ENCODE peak calls at places on chromosomes 13 and 19, in four cellular contexts. X is heart left ventricle, G is heart right ventricle, D is body of pancreas. E is an unnamed sample.

GRCh38 chr19:37899453-37899852 is 6.9 kb downstream of the WDR87 start:
- DNase-seq in X (no peak), G (no peak), D (no peak), E (no peak)

GRCh38 chr19:8000298-8001038 is 5.0 kb downstream of the ELAVL1 start:
- DNase-seq in X (no peak), G (no peak), D (peak; percentile 37), E (no peak)

GRCh38 chr13:54312885-54313284 is 1284.3 kb downstream of the OLFM4 start:
- DNase-seq in X (no peak), G (no peak), D (no peak), E (no peak)

GRCh38 chr19:58229255-58229639 is 533 bp downstream of the ZNF544 start:
- DNase-seq in X (no peak), G (peak; percentile 13), D (no peak), E (peak; percentile 11)

GRCh38 chr19:37990362-37990761 is 83.4 kb downstream of the SIPA1L3 start:
- DNase-seq in X (no peak), G (no peak), D (no peak), E (no peak)

GRCh38 chr19:51417107-51417806 is at the start of gene SIGLEC10:
- DNase-seq in X (no peak), G (peak; percentile 18), D (no peak), E (no peak)

GRCh38 chr19:30778961-30779690 is 406.9 kb downstream of the ZNF536 start:
- DNase-seq in X (no peak), G (no peak), D (no peak), E (no peak)

GRCh38 chr19:3725640-3726310 is 17.6 kb downstream of the TJP3 start:
- DNase-seq in X (no peak), G (no peak), D (peak; percentile 93), E (no peak)

GRCh38 chr13:90485441-90485840 is 862.0 kb upstream of the MIR17HG start:
- DNase-seq in X (no peak), G (no peak), D (no peak), E (no peak)

GRCh38 chr13:90889906-90890305 is 457.6 kb upstream of the MIR17HG start:
- DNase-seq in X (no peak), G (no peak), D (no peak), E (no peak)

GRCh38 chr19:18735324-18735723 is 51.8 kb downstream of the CRTC1 start:
- DNase-seq in X (no peak), G (no peak), D (no peak), E (no peak)

GRCh38 chr19:42052241-42052863 is 17.7 kb downstream of the GRIK5 start:
- DNase-seq in X (no peak), G (no peak), D (no peak), E (no peak)

GRCh38 chr19:10503002-10503789 is at the start of gene KEAP1:
- DNase-seq in X (peak; percentile 43), G (peak; percentile 33), D (peak; percentile 49), E (peak; percentile 69)

DNA sequence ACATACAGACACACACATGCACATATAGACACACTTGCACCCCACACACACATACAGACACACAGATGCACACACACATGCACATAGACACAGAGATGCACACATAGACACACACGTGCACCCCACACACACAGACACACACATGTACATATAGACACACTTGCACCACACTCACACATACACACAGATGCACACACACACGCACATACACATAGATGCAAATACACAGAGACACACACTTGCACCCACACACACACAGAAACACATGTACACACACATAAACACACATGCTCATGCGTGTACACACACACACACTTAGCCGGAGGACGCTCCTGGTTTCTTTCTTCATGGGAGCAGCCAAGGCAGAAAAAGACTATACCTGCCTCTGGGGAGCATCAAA is 10.0 kb downstream of the COL4A2 start:
- DNase-seq in X (no peak), G (no peak), D (no peak), E (no peak)
- H3K4me1 ChIP-seq in X (peaks cover 52% of the 10 kb centered on the region), G (peaks cover 28% of the 10 kb centered on the region), D (peaks cover 36% of the 10 kb centered on the region), E (no peaks in the 10 kb centered on the region)

GRCh38 chr19:5684694-5685430 is 4.0 kb downstream of the HSD11B1L start:
- DNase-seq in X (no peak), G (no peak), D (no peak), E (no peak)

GRCh38 chr19:5687360-5688198 is 2.5 kb upstream of the RPL36 start:
- DNase-seq in X (no peak), G (no peak), D (no peak), E (no peak)

GRCh38 chr19:5686326-5686646 is 3.8 kb upstream of the RPL36 start:
- DNase-seq in X (no peak), G (no peak), D (no peak), E (no peak)

GRCh38 chr19:5683177-5683886 is 2.5 kb downstream of the HSD11B1L start:
- DNase-seq in X (no peak), G (no peak), D (no peak), E (no peak)

DNA sequence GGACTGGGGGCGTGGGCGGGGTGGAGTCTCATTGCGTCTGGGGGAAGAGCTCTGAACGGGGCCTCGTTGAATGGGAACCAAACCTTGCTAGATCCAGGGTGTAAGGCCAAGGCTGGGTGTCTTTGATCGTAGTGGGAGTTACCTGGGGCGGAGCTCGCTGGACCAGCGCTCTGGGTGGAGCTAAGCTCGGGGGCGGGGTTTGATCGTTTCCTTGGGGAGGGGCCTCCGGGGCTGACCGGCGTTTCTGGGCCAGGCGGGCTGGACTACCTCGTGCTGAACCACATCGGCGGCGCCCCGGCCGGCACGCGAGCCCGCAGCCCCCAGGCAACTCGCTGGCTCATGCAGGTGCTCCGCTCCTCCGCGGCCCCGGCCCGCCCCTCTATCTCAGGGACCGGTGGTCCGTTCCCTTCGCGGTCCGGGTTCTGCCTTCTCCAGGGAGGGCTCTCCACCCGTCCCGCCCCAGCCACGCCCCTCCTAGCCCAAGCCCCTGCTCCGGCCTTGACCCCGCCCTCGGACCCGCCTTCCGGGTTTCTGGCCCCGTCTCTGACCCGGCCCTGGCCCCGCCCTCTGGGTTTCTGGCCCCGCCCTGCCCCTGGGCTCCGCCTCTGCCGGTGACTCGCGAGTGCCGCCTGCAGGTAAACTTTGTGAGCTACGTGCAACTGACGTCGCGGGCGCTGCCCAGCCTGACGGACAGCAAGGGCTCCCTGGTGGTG is 3.3 kb upstream of the RPL36 start:
- DNase-seq in X (peak; percentile 98), G (peak; percentile 97), D (peak; percentile 95), E (peak; percentile 90)
- H3K27ac ChIP-seq in X (peak overlapping the region; percentile 70), G (peak overlapping the region; percentile 66), D (peak overlapping the region; percentile 88), E (peak overlapping the region; percentile 73)

GRCh38 chr13:20160346-20161274 is at the start of gene GJA3:
- DNase-seq in X (peak; percentile 72), G (peak; percentile 61), D (no peak), E (peak; percentile 45)
- H3K4me3 ChIP-seq in X (peak within 1 kb of the TSS; percentile 66), G (peak within 1 kb of the TSS; percentile 63), D (no peak within 1 kb of the TSS), E (peak within 1 kb of the TSS; percentile 43)

GRCh38 chr19:40714519-40715299 is 2.0 kb downstream of the COQ8B start:
- DNase-seq in X (peak; percentile 94), G (peak; percentile 95), D (peak; percentile 94), E (peak; percentile 95)

GRCh38 chr19:40717325-40717879 is 490 bp downstream of the ITPKC start:
- DNase-seq in X (no peak), G (peak; percentile 40), D (peak; percentile 61), E (peak; percentile 17)

GRCh38 chr19:40717880-40718773 is 1.2 kb downstream of the ITPKC start:
- DNase-seq in X (no peak), G (no peak), D (peak; percentile 52), E (no peak)

GRCh38 chr19:40716655-40717324 is at the start of the genes COQ8B and ITPKC:
- DNase-seq in X (peak; percentile 100), G (peak; percentile 100), D (peak; percentile 99), E (peak; percentile 99)

GRCh38 chr19:40716031-40716654 is 543 bp downstream of the COQ8B start:
- DNase-seq in X (no peak), G (no peak), D (peak; percentile 64), E (peak; percentile 44)
- H3K4me1 ChIP-seq in X (peaks cover 28% of the 10 kb centered on the region), G (peaks cover 15% of the 10 kb centered on the region), D (peaks cover 43% of the 10 kb centered on the region), E (peaks cover 44% of the 10 kb centered on the region)

E was measured in naive thymus-derived CD4-positive, alpha-beta T cell.